ENCODE peak calls at places on chromosomes 6 and 20, in six cellular contexts. One of them, this sample, is unnamed.

GRCh38 chr6:15396808-15397207 is 150.9 kb downstream of the JARID2 start:
- DNase-seq in kidney epithelial cell: no peak
- DNase-seq in Peyer's patch: no peak
- DNase-seq in heart right ventricle: no peak
- DNase-seq in left ventricle myocardium inferior: no peak
- DNase-seq in foreskin fibroblast: no peak
- DNase-seq in this sample: no peak

GRCh38 chr6:128725271-128726233 is 157.4 kb upstream of the LAMA2 start:
- DNase-seq in kidney epithelial cell: no peak
- DNase-seq in foreskin fibroblast: peak; percentile 73
- DNase-seq in heart right ventricle: no peak
- DNase-seq in Peyer's patch: no peak
- DNase-seq in left ventricle myocardium inferior: no peak
- DNase-seq in this sample: no peak

GRCh38 chr20:8461186-8461585 is 329.1 kb downstream of the PLCB1 start:
- DNase-seq in kidney epithelial cell: no peak
- DNase-seq in heart right ventricle: no peak
- DNase-seq in Peyer's patch: no peak
- DNase-seq in left ventricle myocardium inferior: no peak
- DNase-seq in foreskin fibroblast: no peak
- DNase-seq in this sample: no peak

GRCh38 chr20:57847104-57847503 is 137.3 kb upstream of the PMEPA1 start:
- DNase-seq in Peyer's patch: no peak
- DNase-seq in left ventricle myocardium inferior: no peak
- DNase-seq in heart right ventricle: no peak
- DNase-seq in foreskin fibroblast: no peak
- DNase-seq in kidney epithelial cell: no peak
- DNase-seq in this sample: no peak

GRCh38 chr6:21588812-21589811 is 4.4 kb upstream of the SOX4 start:
- DNase-seq in Peyer's patch: peak; percentile 76
- DNase-seq in foreskin fibroblast: peak; percentile 92
- DNase-seq in kidney epithelial cell: no peak
- DNase-seq in heart right ventricle: peak; percentile 89
- DNase-seq in left ventricle myocardium inferior: peak; percentile 88
- DNase-seq in this sample: peak; percentile 65

GRCh38 chr20:6686171-6686570 is 81.3 kb upstream of the BMP2 start:
- DNase-seq in kidney epithelial cell: no peak
- DNase-seq in foreskin fibroblast: no peak
- DNase-seq in Peyer's patch: no peak
- DNase-seq in left ventricle myocardium inferior: no peak
- DNase-seq in heart right ventricle: no peak
- DNase-seq in this sample: no peak

GRCh38 chr6:82111818-82112217 is 135.7 kb downstream of the IBTK start:
- DNase-seq in kidney epithelial cell: no peak
- DNase-seq in foreskin fibroblast: no peak
- DNase-seq in Peyer's patch: no peak
- DNase-seq in heart right ventricle: no peak
- DNase-seq in left ventricle myocardium inferior: no peak
- DNase-seq in this sample: no peak

GRCh38 chr6:22764521-22764920 is 195.2 kb downstream of the HDGFL1 start:
- DNase-seq in heart right ventricle: no peak
- DNase-seq in left ventricle myocardium inferior: no peak
- DNase-seq in foreskin fibroblast: peak; percentile 78
- DNase-seq in Peyer's patch: no peak
- DNase-seq in kidney epithelial cell: peak; percentile 14
- DNase-seq in this sample: no peak

GRCh38 chr6:54621285-54621684 is 225.3 kb upstream of the FAM83B start:
- DNase-seq in left ventricle myocardium inferior: no peak
- DNase-seq in foreskin fibroblast: no peak
- DNase-seq in kidney epithelial cell: no peak
- DNase-seq in heart right ventricle: no peak
- DNase-seq in Peyer's patch: no peak
- DNase-seq in this sample: no peak

GRCh38 chr6:25717856-25718740 is 36.4 kb upstream of the SLC17A4 start:
- DNase-seq in Peyer's patch: no peak
- DNase-seq in foreskin fibroblast: peak; percentile 65
- DNase-seq in kidney epithelial cell: no peak
- DNase-seq in heart right ventricle: no peak
- DNase-seq in left ventricle myocardium inferior: no peak
- DNase-seq in this sample: no peak

GRCh38 chr20:33670715-33671499 is 3.3 kb downstream of the NECAB3 start:
- DNase-seq in heart right ventricle: peak; percentile 3
- DNase-seq in foreskin fibroblast: no peak
- DNase-seq in Peyer's patch: no peak
- DNase-seq in kidney epithelial cell: no peak
- DNase-seq in left ventricle myocardium inferior: no peak
- DNase-seq in this sample: no peak

GRCh38 chr20:33673411-33674293 is 576 bp downstream of the NECAB3 start:
- DNase-seq in heart right ventricle: no peak
- DNase-seq in Peyer's patch: no peak
- DNase-seq in left ventricle myocardium inferior: no peak
- DNase-seq in kidney epithelial cell: no peak
- DNase-seq in foreskin fibroblast: no peak
- DNase-seq in this sample: no peak

GRCh38 chr20:33671573-33672288 is 2.5 kb downstream of the NECAB3 start:
- DNase-seq in kidney epithelial cell: no peak
- DNase-seq in foreskin fibroblast: no peak
- DNase-seq in Peyer's patch: no peak
- DNase-seq in left ventricle myocardium inferior: no peak
- DNase-seq in heart right ventricle: no peak
- DNase-seq in this sample: no peak

GRCh38 chr20:33673115-33673410 is 1.2 kb downstream of the NECAB3 start:
- DNase-seq in Peyer's patch: no peak
- DNase-seq in kidney epithelial cell: no peak
- DNase-seq in heart right ventricle: no peak
- DNase-seq in left ventricle myocardium inferior: no peak
- DNase-seq in foreskin fibroblast: no peak
- DNase-seq in this sample: no peak

GRCh38 chr20:33672426-33673114 is 1.7 kb downstream of the NECAB3 start:
- DNase-seq in Peyer's patch: no peak
- DNase-seq in left ventricle myocardium inferior: no peak
- DNase-seq in heart right ventricle: no peak
- DNase-seq in kidney epithelial cell: no peak
- DNase-seq in foreskin fibroblast: no peak
- DNase-seq in this sample: no peak
- TF ChIP-seq CTCF in Peyer's patch: no peak
- TF ChIP-seq CTCF in left ventricle myocardium inferior: no peak
- TF ChIP-seq CTCF in heart right ventricle: no peak
- TF ChIP-seq CTCF in kidney epithelial cell: no peak
- TF ChIP-seq CTCF in foreskin fibroblast: no peak
- TF ChIP-seq CTCF in this sample: no peak

DNA sequence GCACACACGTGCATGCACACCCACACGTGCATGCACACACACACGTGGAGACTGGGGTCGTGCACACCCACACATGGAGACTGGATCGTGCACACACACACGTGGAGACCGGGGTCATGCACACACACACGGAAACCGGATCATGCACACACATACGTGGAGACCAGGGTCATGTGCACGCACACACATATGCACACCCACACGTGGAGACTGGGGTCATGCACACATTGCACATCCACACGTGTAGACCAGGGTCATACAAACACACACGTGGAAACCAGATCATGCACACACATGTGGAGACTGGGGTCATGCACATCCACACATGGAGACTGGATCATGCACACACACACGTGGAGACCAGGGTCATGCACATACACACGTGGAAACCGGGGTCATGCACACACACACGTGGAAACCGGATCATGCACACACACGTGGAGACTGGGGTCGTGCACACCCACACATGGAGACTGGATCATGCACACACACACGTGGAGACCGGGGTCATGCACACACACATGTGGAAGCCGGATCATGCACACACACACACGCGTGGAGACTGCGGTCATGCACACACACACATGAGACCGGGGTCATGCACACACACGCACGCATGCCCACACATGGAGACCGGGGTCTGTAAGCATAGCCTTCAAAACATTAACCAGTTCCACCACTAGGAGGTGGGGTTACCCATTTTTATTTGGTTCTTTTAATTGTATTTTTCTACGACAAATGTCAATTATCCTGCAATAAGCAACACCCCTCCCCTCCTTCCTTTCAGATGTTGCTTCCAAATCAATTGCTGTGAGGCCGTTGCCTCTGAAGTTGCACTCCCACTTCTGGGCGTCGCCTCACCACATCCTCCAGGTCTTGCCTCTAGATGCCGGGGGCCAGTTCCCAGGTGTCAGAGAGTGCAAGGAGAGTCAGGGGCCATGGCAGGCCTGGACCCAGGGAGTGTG is 95.8 kb downstream of the TMEM242 start:
- DNase-seq in heart right ventricle: no peak
- DNase-seq in left ventricle myocardium inferior: no peak
- DNase-seq in kidney epithelial cell: no peak
- DNase-seq in Peyer's patch: no peak
- DNase-seq in foreskin fibroblast: no peak
- DNase-seq in this sample: no peak
- TF ChIP-seq CTCF in heart right ventricle: peak; percentile 52
- TF ChIP-seq CTCF in left ventricle myocardium inferior: peak; percentile 49
- TF ChIP-seq CTCF in kidney epithelial cell: no peak
- TF ChIP-seq CTCF in Peyer's patch: peak; percentile 40
- TF ChIP-seq CTCF in foreskin fibroblast: peak; percentile 33
- TF ChIP-seq CTCF in this sample: no peak

GRCh38 chr6:45724027-45724426 is 291.6 kb downstream of the CLIC5 start:
- DNase-seq in kidney epithelial cell: no peak
- DNase-seq in foreskin fibroblast: no peak
- DNase-seq in Peyer's patch: no peak
- DNase-seq in heart right ventricle: no peak
- DNase-seq in left ventricle myocardium inferior: no peak
- DNase-seq in this sample: no peak

GRCh38 chr6:45724511-45724910 is 291.1 kb downstream of the CLIC5 start:
- DNase-seq in foreskin fibroblast: peak; percentile 94
- DNase-seq in Peyer's patch: no peak
- DNase-seq in left ventricle myocardium inferior: no peak
- DNase-seq in kidney epithelial cell: no peak
- DNase-seq in heart right ventricle: peak; percentile 13
- DNase-seq in this sample: no peak

GRCh38 chr6:45718901-45719300 is 296.8 kb downstream of the CLIC5 start:
- DNase-seq in Peyer's patch: no peak
- DNase-seq in foreskin fibroblast: peak; percentile 80
- DNase-seq in left ventricle myocardium inferior: no peak
- DNase-seq in heart right ventricle: no peak
- DNase-seq in kidney epithelial cell: no peak
- DNase-seq in this sample: no peak

GRCh38 chr6:45722876-45723275 is 292.8 kb downstream of the CLIC5 start:
- DNase-seq in kidney epithelial cell: no peak
- DNase-seq in heart right ventricle: no peak
- DNase-seq in foreskin fibroblast: no peak
- DNase-seq in Peyer's patch: no peak
- DNase-seq in left ventricle myocardium inferior: no peak
- DNase-seq in this sample: no peak

DNA sequence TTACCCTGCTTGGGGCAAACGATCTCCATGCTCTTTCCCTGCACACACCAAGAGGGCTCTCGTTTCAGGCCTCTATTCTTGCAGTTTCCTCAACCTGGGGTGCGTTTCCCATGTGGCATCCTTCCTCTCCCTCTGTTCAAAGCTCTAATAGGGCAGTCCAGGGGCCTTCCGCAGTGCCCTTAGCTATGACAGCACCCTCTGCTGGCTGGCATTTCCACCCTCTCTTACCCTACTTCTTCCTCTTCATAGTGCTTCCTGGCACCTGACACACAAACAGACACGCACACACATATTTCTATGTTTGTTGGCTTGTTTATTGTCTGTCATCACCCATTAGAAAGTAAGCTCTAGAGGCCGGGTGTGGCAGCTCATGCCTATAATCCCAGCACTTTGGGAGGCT is 294.0 kb downstream of the CLIC5 start:
- DNase-seq in heart right ventricle: no peak
- DNase-seq in kidney epithelial cell: no peak
- DNase-seq in foreskin fibroblast: no peak
- DNase-seq in Peyer's patch: no peak
- DNase-seq in left ventricle myocardium inferior: no peak
- DNase-seq in this sample: no peak
- TF ChIP-seq CTCF in heart right ventricle: no peak
- TF ChIP-seq CTCF in kidney epithelial cell: no peak
- TF ChIP-seq CTCF in foreskin fibroblast: no peak
- TF ChIP-seq CTCF in Peyer's patch: no peak
- TF ChIP-seq CTCF in left ventricle myocardium inferior: no peak
- TF ChIP-seq CTCF in this sample: no peak

DNA sequence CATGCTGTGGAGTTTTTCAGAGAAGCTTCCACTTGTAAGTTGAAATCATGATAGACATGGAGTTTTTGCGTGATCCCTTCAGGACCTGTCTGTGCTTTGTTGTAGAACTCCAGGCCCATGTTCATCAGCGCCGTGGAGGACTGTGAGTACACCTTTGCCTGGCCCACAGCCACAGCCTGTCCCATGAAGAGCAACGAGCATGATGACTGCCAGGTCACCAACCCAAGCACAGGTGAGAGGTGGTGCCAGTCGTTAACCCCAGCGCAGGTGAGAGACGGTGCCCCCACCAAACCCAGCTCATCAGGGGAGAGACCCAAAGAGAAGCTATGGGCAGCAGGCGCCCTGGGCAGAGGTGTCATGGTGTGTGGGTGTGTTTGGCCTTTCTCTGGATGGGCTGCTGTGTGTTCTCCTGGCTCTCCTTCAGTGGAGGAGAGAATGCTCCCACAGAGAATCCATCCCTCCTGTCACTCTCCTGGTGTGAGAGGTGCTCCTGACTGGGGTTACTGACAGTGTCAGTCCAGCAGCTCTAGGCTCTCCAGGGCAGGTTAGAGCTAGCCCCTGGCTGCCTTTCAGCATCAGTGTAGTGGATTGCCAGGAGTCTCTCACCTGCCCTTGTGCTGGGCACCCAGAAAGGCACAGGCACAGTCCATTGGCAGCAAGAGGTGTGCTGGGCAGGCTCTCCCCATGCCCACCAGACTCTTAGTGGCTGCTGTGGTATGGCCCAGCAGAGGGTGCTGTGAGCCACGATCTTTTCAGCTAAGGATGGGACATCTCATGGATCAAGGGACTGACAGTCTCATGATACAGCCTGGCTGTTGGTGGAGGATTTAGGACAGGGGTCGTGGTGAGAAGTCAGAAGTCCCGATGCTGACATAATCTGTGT is 49.6 kb upstream of the SLC22A1 start:
- DNase-seq in left ventricle myocardium inferior: no peak
- DNase-seq in foreskin fibroblast: peak; percentile 26
- DNase-seq in heart right ventricle: no peak
- DNase-seq in Peyer's patch: no peak
- DNase-seq in kidney epithelial cell: no peak
- DNase-seq in this sample: no peak
- TF ChIP-seq CTCF in left ventricle myocardium inferior: peak; percentile 31
- TF ChIP-seq CTCF in foreskin fibroblast: peak; percentile 30
- TF ChIP-seq CTCF in heart right ventricle: peak; percentile 31
- TF ChIP-seq CTCF in Peyer's patch: no peak
- TF ChIP-seq CTCF in kidney epithelial cell: no peak
- TF ChIP-seq CTCF in this sample: no peak

GRCh38 chr6:52087498-52087999 is at the start of gene PKHD1:
- DNase-seq in kidney epithelial cell: peak; percentile 90
- DNase-seq in foreskin fibroblast: no peak
- DNase-seq in heart right ventricle: no peak
- DNase-seq in Peyer's patch: no peak
- DNase-seq in left ventricle myocardium inferior: no peak
- DNase-seq in this sample: no peak
- TF ChIP-seq CTCF in kidney epithelial cell: peak; percentile 65
- TF ChIP-seq CTCF in foreskin fibroblast: peak; percentile 32
- TF ChIP-seq CTCF in heart right ventricle: peak; percentile 35
- TF ChIP-seq CTCF in Peyer's patch: peak; percentile 61
- TF ChIP-seq CTCF in left ventricle myocardium inferior: peak; percentile 40
- TF ChIP-seq CTCF in this sample: no peak